ENCODE peak calls at places on chromosomes 16 and 17, in ten cellular contexts. J, W, K, G, I, N, T, L, M and H are unnamed samples.

GRCh38 chr16:27221576-27222498 is 18.5 kb downstream of the KDM8 start:
- DNase-seq in L (peak), T (peak), W (no peak), N (no peak), M (peak), G (no peak), I (peak), J (no peak), K (no peak), H (no peak)

GRCh38 chr17:75064867-75065561 is 18.0 kb downstream of the KCTD2 start:
- DNase-seq in W (no peak), G (no peak), L (no peak), N (no peak), K (no peak), M (no peak), T (no peak), I (no peak), J (no peak), H (no peak)

GRCh38 chr17:43591750-43592562 is 45.8 kb upstream of the ETV4 start:
- DNase-seq in M (peak), G (peak), W (peak), K (no peak), I (peak), J (no peak), N (peak), L (peak), T (peak), H (no peak)

GRCh38 chr17:18179804-18180203 is 3.8 kb upstream of the ALKBH5 start:
- DNase-seq in N (no peak), J (no peak), T (no peak), I (no peak), W (no peak), M (no peak), K (no peak), G (no peak), L (no peak), H (no peak)

GRCh38 chr16:1135459-1135825 is 17.5 kb upstream of the CACNA1H start:
- DNase-seq in I (no peak), L (no peak), W (no peak), N (no peak), G (no peak), J (no peak), T (no peak), K (no peak), M (no peak), H (no peak)

GRCh38 chr17:57649731-57650484 is 95.2 kb downstream of the CCDC182 start:
- DNase-seq in I (no peak), M (peak), N (no peak), L (peak), J (peak), G (no peak), W (no peak), T (no peak), K (no peak), H (no peak)

GRCh38 chr17:62179525-62180161 is 114.6 kb upstream of the MED13 start:
- DNase-seq in I (no peak), K (no peak), J (peak), G (peak), L (peak), M (peak), W (no peak), T (no peak), N (no peak), H (no peak)

GRCh38 chr16:88497561-88498420 is 44.7 kb downstream of the ZFPM1 start:
- DNase-seq in T (no peak), N (no peak), I (peak), G (no peak), L (peak), M (no peak), J (no peak), K (no peak), W (no peak), H (no peak)

GRCh38 chr17:65813306-65813705 is 251.9 kb upstream of the AXIN2 start:
- DNase-seq in M (peak), K (no peak), L (no peak), I (no peak), N (no peak), T (no peak), J (no peak), W (no peak), G (no peak), H (no peak)

GRCh38 chr16:50666658-50667496 is 14.2 kb downstream of the SNX20 start:
- DNase-seq in I (no peak), M (no peak), T (no peak), J (no peak), W (no peak), G (no peak), N (no peak), L (no peak), K (peak), H (no peak)

GRCh38 chr17:64007838-64008282 is 9.7 kb downstream of the PRR29 start:
- DNase-seq in G (no peak), K (no peak), N (no peak), L (no peak), W (no peak), M (no peak), J (no peak), I (no peak), T (no peak), H (no peak)

GRCh38 chr17:36117505-36118382 is 14.1 kb downstream of the CCL4 start:
- DNase-seq in K (peak), G (no peak), I (no peak), W (no peak), N (no peak), J (no peak), T (no peak), L (no peak), M (no peak), H (no peak)

GRCh38 chr17:81551458-81552243 is 502 bp downstream of the FAAP100 start:
- DNase-seq in K (no peak), J (no peak), W (peak), I (peak), L (no peak), T (no peak), G (no peak), M (peak), N (peak), H (peak)

GRCh38 chr17:78828470-78829185 is 12.0 kb downstream of the USP36 start:
- DNase-seq in W (no peak), L (peak), G (no peak), T (no peak), J (no peak), M (peak), K (no peak), I (no peak), N (peak), H (no peak)

GRCh38 chr17:79977711-79978544 is 57.7 kb downstream of the TBC1D16 start:
- DNase-seq in W (no peak), M (no peak), L (no peak), N (peak), T (peak), K (no peak), J (no peak), G (no peak), I (no peak), H (no peak)

GRCh38 chr17:76318586-76318985 is 10.5 kb upstream of the QRICH2 start:
- DNase-seq in J (no peak), N (no peak), T (no peak), G (no peak), I (no peak), L (no peak), M (no peak), W (no peak), K (no peak), H (no peak)

GRCh38 chr17:17096438-17097178 is 54.4 kb downstream of the MPRIP start:
- DNase-seq in I (no peak), L (peak), G (no peak), M (peak), W (no peak), J (no peak), K (no peak), T (no peak), N (no peak), H (no peak)

GRCh38 chr16:56332464-56333079 is 92.8 kb downstream of the AMFR start:
- DNase-seq in K (no peak), M (peak), L (peak), T (peak), J (no peak), I (peak), N (peak), G (peak), W (peak), H (peak)

GRCh38 chr16:50991006-50991405 is 160.1 kb downstream of the SALL1 start:
- DNase-seq in M (no peak), J (no peak), T (no peak), L (no peak), K (no peak), W (no peak), I (no peak), N (no peak), G (no peak), H (no peak)

GRCh38 chr17:62807812-62808575 is at the start of gene MARCHF10:
- DNase-seq in T (peak), M (no peak), J (no peak), N (peak), L (no peak), G (no peak), K (peak), W (peak), I (no peak), H (peak)

GRCh38 chr16:6081320-6081976 is 983.9 kb upstream of the EEF2KMT start:
- DNase-seq in M (no peak), L (no peak), J (peak), K (no peak), I (no peak), T (no peak), N (peak), G (no peak), W (peak), H (peak)

GRCh38 chr17:68509151-68510057 is 2.8 kb upstream of the PRKAR1A start:
- DNase-seq in N (no peak), M (no peak), K (no peak), G (no peak), W (peak), T (no peak), J (no peak), I (peak), L (no peak), H (peak)

GRCh38 chr17:49438439-49438861 is 23.8 kb upstream of the PHB1 start:
- DNase-seq in K (no peak), G (no peak), I (no peak), M (no peak), J (no peak), L (no peak), N (no peak), W (no peak), T (no peak), H (no peak)

GRCh38 chr17:80227666-80228065 is 7.4 kb downstream of the SLC26A11 start:
- DNase-seq in L (no peak), I (no peak), J (no peak), M (no peak), G (no peak), N (no peak), W (no peak), T (no peak), K (no peak), H (no peak)

GRCh38 chr16:21301168-21301894 is 23.2 kb upstream of the CRYM start:
- DNase-seq in J (peak), I (peak), W (peak), N (peak), M (peak), T (peak), K (peak), G (peak), L (peak), H (peak)

GRCh38 chr16:57825298-57826039 is 23.2 kb upstream of the KIFC3 start:
- DNase-seq in K (no peak), G (no peak), T (no peak), L (no peak), J (no peak), M (no peak), N (no peak), W (no peak), I (no peak), H (no peak)

GRCh38 chr17:40559016-40559853 is 6.0 kb downstream of the CCR7 start:
- DNase-seq in T (peak), J (no peak), G (no peak), L (no peak), I (no peak), W (no peak), M (no peak), K (no peak), N (no peak), H (no peak)

GRCh38 chr16:50023626-50024025 is 1.4 kb upstream of the CNEP1R1 start:
- DNase-seq in T (no peak), L (no peak), N (no peak), M (no peak), I (no peak), W (no peak), K (no peak), J (no peak), G (no peak), H (no peak)

GRCh38 chr16:85858984-85859817 is 39.8 kb upstream of the IRF8 start:
- DNase-seq in K (no peak), I (no peak), N (no peak), L (no peak), W (no peak), T (no peak), G (no peak), J (no peak), M (no peak), H (no peak)

GRCh38 chr16:51107742-51108141 is 43.3 kb downstream of the SALL1 start:
- DNase-seq in G (no peak), W (no peak), J (no peak), T (no peak), K (no peak), M (no peak), L (no peak), N (no peak), I (no peak), H (no peak)

GRCh38 chr16:35598696-35599332 is 2139.4 kb downstream of the TP53TG3F start:
- DNase-seq in G (no peak), I (no peak), M (no peak), T (no peak), J (no peak), K (no peak), L (no peak), N (no peak), W (no peak), H (no peak)

GRCh38 chr16:49601541-49601940 is 227.9 kb downstream of the C16orf78 start:
- DNase-seq in G (no peak), J (no peak), K (no peak), I (no peak), L (no peak), T (no peak), W (no peak), N (no peak), M (no peak), H (peak)

GRCh38 chr17:30388321-30389179 is 9.8 kb downstream of the CPD start:
- DNase-seq in M (no peak), G (no peak), K (no peak), W (no peak), J (no peak), L (no peak), I (no peak), N (peak), T (no peak), H (no peak)

GRCh38 chr17:77881545-77881944 is 77.0 kb upstream of the TNRC6C start:
- DNase-seq in G (no peak), N (peak), M (peak), L (peak), J (no peak), T (peak), W (peak), I (peak), K (peak), H (no peak)

GRCh38 chr17:917391-917811 is 62.2 kb downstream of the NXN start:
- DNase-seq in M (peak), L (no peak), T (no peak), J (no peak), K (no peak), W (no peak), N (no peak), I (peak), G (no peak), H (no peak)

DNA sequence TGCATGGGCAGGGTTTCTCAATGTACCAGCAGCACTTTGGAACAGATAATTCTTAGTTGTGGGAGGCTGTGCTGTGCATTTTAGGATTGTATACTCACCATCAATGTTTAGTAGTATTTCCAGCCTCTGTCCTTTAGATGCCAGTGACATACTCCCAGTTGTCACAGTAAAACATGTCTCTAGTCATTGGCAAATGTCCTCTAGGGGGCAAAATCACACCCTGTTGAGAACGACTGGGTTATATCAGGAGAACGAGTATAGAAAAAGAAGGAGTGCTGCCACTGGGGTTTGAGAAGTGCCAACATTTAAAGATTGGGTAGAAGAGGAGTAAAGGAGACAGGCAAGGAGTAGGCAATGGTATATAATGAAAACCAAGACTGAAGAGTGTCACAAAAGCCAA is 37.9 kb upstream of the SMIM36 start:
- DNase-seq in W (no peak), N (no peak), T (no peak), L (no peak), I (no peak), M (peak), J (no peak), G (no peak), K (no peak), H (no peak)
- TF ChIP-seq CTCF in W (no peak), N (peak), T (peak), L (peak), I (no peak), M (peak), J (no peak), G (peak), K (peak), H (peak)

DNA sequence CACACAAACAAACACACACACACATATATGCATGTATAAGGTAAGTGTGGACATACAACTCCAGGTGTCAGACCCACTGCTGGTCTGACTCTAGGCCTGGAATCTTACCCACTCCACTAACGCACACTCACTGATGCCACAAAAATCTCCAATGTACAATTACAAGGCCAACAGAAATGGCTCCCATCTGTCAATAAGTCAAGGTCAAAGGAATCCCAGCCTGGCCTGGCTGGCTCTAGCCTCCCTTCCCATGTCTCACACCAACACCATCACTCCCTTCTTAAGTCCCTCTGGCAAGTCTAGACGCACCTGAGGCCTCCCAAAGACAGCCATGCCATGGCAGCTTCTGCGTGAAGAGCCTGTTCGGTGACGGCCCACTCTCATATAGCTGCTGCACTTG is 99.2 kb upstream of the CDYL2 start:
- DNase-seq in K (no peak), I (no peak), L (no peak), G (no peak), M (no peak), J (no peak), T (no peak), N (no peak), W (no peak), H (no peak)
- TF ChIP-seq CTCF in K (no peak), I (no peak), L (no peak), G (no peak), M (no peak), J (no peak), T (no peak), N (no peak), W (no peak), H (no peak)

DNA sequence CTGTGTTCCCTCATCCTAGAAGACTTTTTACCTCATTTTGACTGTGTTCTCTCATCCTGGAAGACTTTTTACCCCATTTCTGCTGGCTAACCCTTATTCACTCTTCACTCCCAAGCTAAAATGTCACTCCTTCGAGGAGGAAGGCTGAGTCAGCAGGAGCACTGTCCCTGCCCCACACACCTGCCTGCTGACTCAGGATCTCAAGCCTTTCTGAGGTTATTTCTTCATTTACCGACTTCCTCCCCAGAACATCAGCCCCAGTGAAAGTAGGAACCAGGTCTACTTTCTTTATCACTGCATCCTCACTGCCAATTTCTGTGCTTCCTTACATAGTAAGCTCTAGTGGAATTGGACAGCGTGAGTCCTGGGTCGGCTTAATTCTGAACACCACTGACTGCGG is 220.6 kb downstream of the HS3ST4 start:
- DNase-seq in W (no peak), K (no peak), J (no peak), G (no peak), N (no peak), T (no peak), L (no peak), M (no peak), I (no peak), H (no peak)
- TF ChIP-seq CTCF in W (no peak), K (no peak), J (no peak), G (no peak), N (no peak), T (no peak), L (no peak), M (no peak), I (no peak), H (no peak)

GRCh38 chr17:34420254-34420766 is 57.3 kb upstream of the CCL1 start:
- DNase-seq in M (peak), J (peak), N (peak), K (peak), G (peak), W (peak), T (peak), L (peak), I (peak), H (peak)

GRCh38 chr17:34420900-34421299 is 57.9 kb upstream of the CCL1 start:
- DNase-seq in N (no peak), I (no peak), W (no peak), G (no peak), K (no peak), M (no peak), L (no peak), J (no peak), T (no peak), H (no peak)

GRCh38 chr17:34423978-34424813 is 61.2 kb upstream of the CCL1 start:
- DNase-seq in W (no peak), I (no peak), G (no peak), J (no peak), L (no peak), K (no peak), M (no peak), N (no peak), T (no peak), H (no peak)

DNA sequence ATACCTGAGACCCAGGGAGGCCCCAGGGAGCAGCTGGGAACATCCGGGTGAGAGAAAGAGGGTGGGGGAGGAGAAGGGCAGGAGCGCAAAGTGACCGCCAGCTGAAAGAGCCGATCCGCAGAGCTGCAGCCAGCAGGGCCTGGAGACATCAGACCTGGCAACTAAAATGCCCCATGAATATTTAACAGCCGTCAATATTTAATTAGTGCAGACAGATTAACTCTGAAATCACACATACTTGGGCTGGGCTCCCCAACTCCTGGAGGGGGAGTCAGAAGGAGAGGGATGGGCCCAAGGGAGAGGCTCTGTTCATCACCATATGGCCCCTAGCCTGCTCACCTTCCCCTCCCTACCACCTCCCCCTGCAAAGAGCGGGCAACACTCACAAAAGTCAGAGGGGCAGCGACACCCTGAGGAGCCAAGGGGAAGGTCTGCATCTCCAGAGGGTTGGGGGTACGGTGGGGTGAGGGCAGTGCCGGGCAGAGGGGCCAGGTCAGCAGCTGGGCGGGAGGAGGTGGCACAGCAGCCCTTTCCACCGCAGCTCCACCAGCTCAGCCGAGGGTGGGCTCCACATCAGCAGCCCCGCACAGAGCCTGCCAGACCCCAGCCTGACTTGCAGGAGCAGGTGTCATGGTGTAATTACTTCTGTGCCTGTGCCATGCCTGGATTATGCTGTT is 61.9 kb upstream of the CCL1 start:
- DNase-seq in K (no peak), L (no peak), I (no peak), J (no peak), W (no peak), N (no peak), M (no peak), T (no peak), G (no peak), H (no peak)
- TF ChIP-seq CTCF in K (no peak), L (no peak), I (no peak), J (no peak), W (no peak), N (no peak), M (no peak), T (no peak), G (no peak), H (no peak)

DNA sequence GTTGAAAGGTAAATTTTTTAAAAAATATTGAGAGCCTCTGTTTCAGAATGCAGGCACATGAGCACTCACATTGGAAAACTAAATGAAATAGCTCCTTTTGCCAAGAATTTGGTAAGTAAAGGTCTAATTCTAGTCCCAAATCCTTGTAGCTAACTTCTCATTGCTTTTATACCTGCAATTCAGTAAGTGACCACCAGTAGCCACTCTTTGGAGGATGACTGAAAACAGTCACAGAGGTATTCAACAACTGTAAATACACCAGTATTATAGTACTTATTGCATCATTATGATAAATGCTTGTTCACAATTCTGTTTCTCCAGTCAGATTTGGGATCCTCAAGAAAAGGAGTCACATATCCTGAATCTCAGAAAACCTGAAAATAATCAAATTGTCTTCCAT is 562.4 kb upstream of the CDH11 start:
- DNase-seq in G (no peak), W (no peak), L (no peak), I (no peak), N (no peak), K (no peak), J (no peak), T (no peak), M (no peak), H (no peak)
- TF ChIP-seq CTCF in G (peak), W (no peak), L (no peak), I (no peak), N (peak), K (no peak), J (peak), T (no peak), M (peak), H (peak)